ENCODE peak calls at places on chromosomes 7 and 10, in six cellular contexts. M, D, Q, O, S and Z are unnamed samples.

GRCh38 chr10:17237163-17237562 is 9.1 kb downstream of the VIM start:
- DNase-seq in S (no peak), M (no peak), O (no peak), D (no peak), Q (no peak), Z (no peak)

GRCh38 chr7:52271663-52272062 is 763.8 kb upstream of the POM121L12 start:
- DNase-seq in D (no peak), Q (no peak), M (no peak), S (no peak), O (no peak), Z (no peak)

GRCh38 chr7:44275829-44276570 is 49.4 kb downstream of the CAMK2B start:
- DNase-seq in D (no peak), Q (no peak), M (no peak), O (no peak), S (no peak), Z (peak)

GRCh38 chr7:93980744-93981479 is 23.2 kb downstream of the BET1 start:
- DNase-seq in O (no peak), Q (no peak), S (no peak), D (no peak), M (no peak), Z (no peak)

GRCh38 chr10:61284222-61284890 is 168.8 kb downstream of the TMEM26 start:
- DNase-seq in S (no peak), Q (no peak), D (peak), M (no peak), O (peak), Z (no peak)

GRCh38 chr10:69123306-69123746 is 652 bp upstream of the VPS26A start:
- DNase-seq in M (no peak), S (peak), Q (no peak), D (peak), O (peak), Z (peak)

GRCh38 chr7:85162743-85163142 is 24.1 kb downstream of the SEMA3D start:
- DNase-seq in M (no peak), D (no peak), S (no peak), Q (no peak), O (no peak), Z (no peak)

GRCh38 chr10:60762554-60762953 is 15.7 kb upstream of the CDK1 start:
- DNase-seq in S (no peak), Q (no peak), M (no peak), O (no peak), D (no peak), Z (peak)

GRCh38 chr7:55570939-55571338 is 1.4 kb downstream of the VOPP1 start:
- DNase-seq in O (peak), D (peak), S (no peak), Q (no peak), M (no peak), Z (no peak)

GRCh38 chr10:18294633-18295032 is 154.4 kb downstream of the CACNB2 start:
- DNase-seq in Q (no peak), M (no peak), O (no peak), D (no peak), S (no peak), Z (no peak)

GRCh38 chr10:34528320-34528719 is 286.8 kb downstream of the PARD3 start:
- DNase-seq in S (peak), M (no peak), D (peak), Q (no peak), O (peak), Z (peak)

GRCh38 chr7:159197066-159197975 is 52.7 kb upstream of the VIPR2 start:
- DNase-seq in Q (no peak), S (no peak), D (no peak), O (no peak), M (peak), Z (peak)

GRCh38 chr7:135493362-135493761 is 16.5 kb downstream of the CNOT4 start:
- DNase-seq in S (no peak), Q (no peak), O (peak), D (no peak), M (no peak), Z (no peak)

GRCh38 chr7:1458676-1459511 is at the start of gene MICALL2:
- DNase-seq in D (peak), Q (peak), M (peak), S (peak), O (peak), Z (no peak)

GRCh38 chr7:135178364-135178763 is 7.9 kb upstream of the CYREN start:
- DNase-seq in O (no peak), S (no peak), M (no peak), D (no peak), Q (no peak), Z (no peak)

GRCh38 chr7:10874666-10875065 is 99.0 kb upstream of the PHF14 start:
- DNase-seq in M (no peak), O (no peak), D (no peak), Q (no peak), S (no peak), Z (peak)

GRCh38 chr10:95400789-95401188 is 110.0 kb upstream of the PDLIM1 start:
- DNase-seq in S (peak), O (no peak), M (no peak), D (no peak), Q (no peak), Z (no peak)

GRCh38 chr10:86798636-86799035 is 42.2 kb downstream of the BMPR1A start:
- DNase-seq in O (peak), S (no peak), D (no peak), Q (no peak), M (no peak), Z (no peak)

GRCh38 chr10:80581469-80581835 is 43.8 kb downstream of the SH2D4B start:
- DNase-seq in S (peak), Q (no peak), O (no peak), D (no peak), M (no peak), Z (no peak)

DNA sequence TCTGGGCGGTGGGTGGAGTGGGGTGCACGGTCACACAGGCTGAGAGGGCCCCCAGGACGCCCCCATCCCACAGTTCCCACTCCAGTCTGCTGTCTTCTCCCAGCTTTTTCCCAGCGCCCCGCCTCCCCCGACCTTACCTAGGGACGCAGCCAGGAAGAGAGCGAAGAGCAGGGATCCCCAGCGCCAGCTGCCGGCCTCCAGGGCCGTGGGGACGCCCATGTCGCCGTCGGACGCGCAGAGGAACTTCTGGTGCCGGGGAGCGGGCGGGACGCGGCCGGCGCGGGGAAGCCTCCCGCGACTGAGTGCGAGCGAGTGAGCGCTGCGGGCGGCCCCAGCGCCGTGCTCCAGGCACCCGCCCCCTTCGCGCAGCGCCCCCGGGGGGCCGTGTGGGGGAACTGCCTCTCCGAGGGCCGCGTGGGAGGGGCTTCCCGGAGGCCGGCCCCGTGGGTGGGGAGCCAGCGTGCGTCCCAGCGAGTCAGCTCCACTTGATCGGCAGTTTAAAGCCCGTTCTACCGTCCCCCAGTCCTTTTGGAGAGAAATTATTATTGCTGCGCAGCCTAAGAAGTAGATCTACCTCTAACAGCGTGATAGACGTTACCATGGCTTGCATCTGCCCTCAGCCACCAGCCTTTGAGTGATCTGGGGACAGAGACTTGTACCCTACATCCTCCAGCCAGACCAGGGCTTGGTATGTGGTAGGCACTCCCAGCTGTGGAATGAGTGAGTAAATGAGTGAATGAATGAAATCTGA is at the start of gene VSIR:
- DNase-seq in Q (peak), O (peak), M (peak), D (peak), S (peak), Z (no peak)
- H3K4me3 ChIP-seq in Q (peak), O (peak), M (peak), D (peak), S (peak), Z (peak)

DNA sequence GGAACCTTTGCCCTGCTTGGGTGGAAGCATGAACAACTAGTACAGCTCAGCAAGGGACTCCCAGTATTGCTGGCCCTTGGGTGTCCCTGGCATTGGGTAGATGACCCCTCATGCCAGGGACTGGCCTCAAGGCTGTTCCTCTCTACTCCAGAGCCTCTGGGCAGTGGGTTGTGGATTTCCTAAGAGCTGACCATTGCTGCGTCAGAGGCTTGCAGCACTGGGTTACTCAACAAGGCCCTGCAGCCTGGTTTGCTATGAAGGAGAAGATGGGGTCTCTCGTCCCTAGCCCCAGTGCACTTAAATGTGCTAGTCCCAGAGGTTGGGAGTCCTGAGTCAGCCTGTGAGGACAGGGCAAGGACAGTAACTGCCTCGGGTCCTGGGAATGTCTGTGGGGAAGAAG is 2.5 kb downstream of the VSIR start:
- DNase-seq in Q (no peak), D (no peak), M (no peak), O (peak), S (peak), Z (no peak)
- H3K4me3 ChIP-seq in Q (no peak), D (no peak), M (peak), O (peak), S (peak), Z (no peak)

DNA sequence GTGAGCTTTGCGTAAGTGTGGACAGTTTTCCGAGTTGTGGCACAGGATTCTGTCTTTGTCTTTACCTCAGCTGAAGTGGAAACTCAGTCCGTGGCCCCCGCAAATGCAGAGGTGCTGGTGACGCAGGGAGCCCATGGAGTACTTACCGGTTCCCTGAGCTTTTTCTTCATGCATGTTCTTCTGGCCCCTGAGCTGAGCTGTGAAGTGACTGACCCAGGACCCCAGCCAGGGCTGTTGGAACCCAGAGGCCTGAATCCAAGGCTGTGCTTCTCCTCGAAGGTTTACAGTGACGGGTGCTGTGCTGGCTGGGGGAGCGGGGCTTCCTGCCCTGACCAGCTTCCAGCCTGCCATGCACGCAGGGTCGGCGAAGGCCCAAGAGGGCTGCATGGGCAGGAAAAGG is 223.5 kb downstream of the GLRX3 start:
- DNase-seq in O (no peak), S (no peak), D (no peak), M (no peak), Q (no peak), Z (no peak)
- H3K4me3 ChIP-seq in O (no peak), S (no peak), D (no peak), M (no peak), Q (no peak), Z (no peak)

DNA sequence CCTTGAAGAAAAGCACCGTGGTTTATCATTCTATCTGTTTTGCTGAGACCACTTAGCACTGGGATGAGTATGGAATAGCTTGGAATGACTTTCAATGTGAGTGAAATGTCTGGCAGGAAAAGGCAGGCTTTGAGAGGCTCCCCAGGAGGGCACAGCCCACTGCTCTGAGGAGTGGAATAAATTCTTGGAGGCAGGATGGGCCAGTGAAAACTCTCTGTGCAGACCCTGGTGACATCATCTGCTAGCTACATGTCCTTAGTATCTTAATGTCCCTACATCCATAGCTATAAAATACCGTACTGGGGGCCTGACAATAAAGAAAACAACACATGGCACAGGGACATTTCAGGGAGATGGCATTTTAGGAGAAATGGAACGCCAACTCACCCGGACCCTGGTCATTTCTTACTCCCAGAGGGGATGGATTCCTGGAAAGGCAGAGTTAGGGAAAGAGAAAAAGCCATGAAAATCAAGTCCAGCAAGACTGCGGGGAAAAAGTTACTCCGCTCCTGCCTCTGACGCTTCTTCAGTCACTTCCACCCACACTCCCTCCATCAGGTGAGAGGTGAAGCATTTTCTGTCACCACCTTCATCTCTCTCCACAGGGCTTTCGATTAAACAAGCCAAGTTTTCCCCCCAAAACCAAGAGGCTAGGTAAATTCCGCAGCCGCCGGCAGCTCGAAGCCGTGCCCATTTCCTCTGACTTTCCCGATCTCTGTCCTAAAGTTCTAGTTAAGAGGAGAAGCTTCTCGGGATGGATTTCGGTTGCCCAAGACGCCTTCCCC is 974 bp downstream of the ZNF239 start:
- DNase-seq in S (no peak), Q (no peak), M (no peak), O (no peak), D (peak), Z (no peak)
- H3K4me3 ChIP-seq in S (peak), Q (peak), M (no peak), O (peak), D (peak), Z (peak)

DNA sequence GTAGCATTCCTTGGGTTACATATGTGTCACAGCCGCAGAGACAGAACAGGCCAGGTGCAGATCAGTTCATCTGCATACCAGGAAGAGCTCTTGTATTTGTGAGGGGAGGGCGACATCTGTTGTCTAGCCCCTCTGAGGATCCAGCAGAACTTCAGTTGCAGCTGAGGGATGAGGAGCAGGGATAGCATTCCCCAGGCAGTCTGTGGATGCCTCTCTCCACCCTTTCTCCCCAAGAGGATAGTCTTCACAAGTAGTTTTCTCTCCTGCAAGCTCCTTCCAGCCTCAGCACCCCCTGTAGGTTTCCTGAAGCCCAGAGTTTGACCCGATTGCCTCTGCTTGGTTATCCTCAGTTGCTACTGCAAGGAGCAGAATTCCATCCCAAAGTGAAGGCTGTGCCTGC is 2.6 kb downstream of the SCD start:
- DNase-seq in D (no peak), Q (no peak), O (no peak), M (no peak), S (no peak), Z (no peak)
- H3K4me3 ChIP-seq in D (peak), Q (no peak), O (no peak), M (no peak), S (peak), Z (peak)

GRCh38 chr10:28332699-28333098 is 29.8 kb upstream of the MPP7 start:
- DNase-seq in O (no peak), Q (no peak), M (no peak), D (no peak), S (no peak), Z (no peak)

GRCh38 chr10:28327494-28327886 is 24.6 kb upstream of the MPP7 start:
- DNase-seq in D (peak), O (peak), M (no peak), Q (no peak), S (no peak), Z (no peak)

GRCh38 chr10:28328346-28328745 is 25.5 kb upstream of the MPP7 start:
- DNase-seq in M (no peak), O (peak), D (peak), S (no peak), Q (no peak), Z (no peak)

GRCh38 chr10:28326516-28327493 is 23.9 kb upstream of the MPP7 start:
- DNase-seq in M (no peak), O (peak), Q (peak), D (peak), S (peak), Z (no peak)

DNA sequence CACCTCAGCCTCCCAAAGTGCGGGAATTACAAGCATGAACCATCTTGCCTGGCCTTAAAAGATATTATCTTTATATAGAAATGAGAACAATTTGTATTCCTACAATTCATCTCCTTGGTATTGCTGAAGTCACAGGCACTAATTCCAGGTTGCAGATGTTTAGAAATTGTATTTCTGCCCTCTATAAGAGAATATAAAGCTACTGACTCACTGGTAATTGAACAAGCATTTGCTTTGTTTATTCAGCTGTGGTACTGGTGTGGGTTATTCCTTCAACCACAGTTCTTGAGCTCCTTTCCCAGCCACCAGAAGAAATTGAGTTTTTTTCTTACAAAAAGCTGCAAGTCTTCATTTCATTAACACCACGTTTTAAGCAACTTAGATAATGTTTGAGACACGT is 29.0 kb upstream of the MPP7 start:
- DNase-seq in D (peak), Q (no peak), M (no peak), O (peak), S (no peak), Z (no peak)
- H3K4me3 ChIP-seq in D (no peak), Q (no peak), M (no peak), O (no peak), S (no peak), Z (no peak)

GRCh38 chr7:37508063-37508462 is 59.4 kb upstream of the ELMO1 start:
- DNase-seq in Q (no peak), S (no peak), D (no peak), O (no peak), M (no peak), Z (no peak)
- H3K4me3 ChIP-seq in Q (no peak), S (no peak), D (no peak), O (no peak), M (no peak), Z (no peak)

GRCh38 chr10:127431525-127431924 is 117.6 kb upstream of the NPS start:
- DNase-seq in D (no peak), O (no peak), S (no peak), Q (no peak), M (no peak), Z (no peak)
- H3K4me3 ChIP-seq in D (no peak), O (no peak), S (no peak), Q (no peak), M (no peak), Z (no peak)

GRCh38 chr10:74306227-74306982 is 155.4 kb downstream of the ADK start:
- DNase-seq in Q (no peak), M (no peak), D (no peak), S (no peak), O (no peak), Z (no peak)
- H3K4me3 ChIP-seq in Q (no peak), M (no peak), D (no peak), S (no peak), O (no peak), Z (no peak)

DNA sequence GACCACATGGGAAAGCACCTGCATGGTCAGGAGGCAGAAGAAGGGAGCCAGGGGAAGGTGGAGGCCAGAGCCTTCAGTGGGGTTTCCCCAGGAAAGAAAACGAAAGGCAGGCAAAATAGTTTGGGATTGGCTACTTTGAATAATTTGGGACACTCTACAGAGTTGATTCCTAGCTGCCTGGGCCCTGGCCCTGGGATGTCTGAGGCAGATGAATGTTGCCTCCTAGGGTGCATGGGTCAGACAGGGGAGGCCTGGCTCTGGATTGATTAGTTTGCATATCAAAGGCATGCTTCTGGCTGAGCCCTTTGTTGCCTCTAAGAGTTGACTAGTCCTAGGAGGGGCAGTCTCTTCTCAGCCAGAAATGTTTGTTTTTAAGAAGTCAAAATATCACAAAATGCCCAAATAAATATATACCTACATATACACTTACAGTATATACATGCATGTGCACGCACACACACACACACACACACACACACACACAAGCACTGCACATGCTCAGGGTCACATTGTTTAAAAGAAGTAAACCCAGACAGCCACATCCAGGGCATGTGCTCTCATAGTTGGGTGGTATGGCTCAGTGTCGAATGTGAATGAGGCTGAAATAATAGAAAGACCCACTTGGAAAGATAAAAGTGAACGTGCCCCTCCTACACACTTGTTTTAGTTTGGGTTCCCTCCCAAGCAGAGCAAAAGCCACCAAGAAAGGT is 184.2 kb downstream of the GPAM start:
- DNase-seq in O (no peak), D (no peak), M (no peak), S (no peak), Q (no peak), Z (peak)
- H3K4me3 ChIP-seq in O (no peak), D (no peak), M (no peak), S (no peak), Q (no peak), Z (no peak)